ENCODE peak calls at places on chromosomes 2 and 18, in five cellular contexts. G, H, D, Y and F are unnamed samples.

GRCh38 chr2:221492606-221493005 is 79.5 kb downstream of the EPHA4 start:
- DNase-seq in G (no peak), H (no peak), D (no peak), Y (no peak), F (no peak)

GRCh38 chr2:217551229-217551909 is 451.4 kb downstream of the TNS1 start:
- DNase-seq in G (no peak), H (no peak), D (no peak), Y (no peak), F (no peak)

GRCh38 chr2:51409920-51410319 is 378.0 kb upstream of the NRXN1 start:
- DNase-seq in G (no peak), H (no peak), D (no peak), Y (no peak), F (no peak)

GRCh38 chr18:32343634-32344033 is 127.0 kb downstream of the GAREM1 start:
- DNase-seq in G (no peak), H (no peak), D (no peak), Y (no peak), F (no peak)

GRCh38 chr2:188569441-188569840 is 277.8 kb downstream of the GULP1 start:
- DNase-seq in G (no peak), H (no peak), D (no peak), Y (no peak), F (no peak)

GRCh38 chr2:183993052-183993451 is 605.3 kb upstream of the ZNF804A start:
- DNase-seq in G (no peak), H (no peak), D (no peak), Y (peak; percentile 38), F (no peak)

GRCh38 chr2:240557808-240558207 is at the start of gene ANKMY1:
- DNase-seq in G (no peak), H (peak; percentile 86), D (peak; percentile 87), Y (peak; percentile 83), F (peak; percentile 92)

GRCh38 chr18:60987963-60988362 is 345.3 kb upstream of the CDH20 start:
- DNase-seq in G (no peak), H (no peak), D (no peak), Y (no peak), F (no peak)

GRCh38 chr2:127678531-127678930 is 3.2 kb upstream of the LIMS2 start:
- DNase-seq in G (no peak), H (no peak), D (peak; percentile 61), Y (no peak), F (no peak)

GRCh38 chr18:63157293-63158011 is 162.1 kb downstream of the BCL2 start:
- DNase-seq in G (no peak), H (no peak), D (no peak), Y (no peak), F (no peak)

GRCh38 chr18:10518595-10519273 is 7.1 kb upstream of the NAPG start:
- DNase-seq in G (no peak), H (no peak), D (no peak), Y (peak; percentile 33), F (no peak)

GRCh38 chr2:76599732-76600368 is 889.1 kb upstream of the GCFC2 start:
- DNase-seq in G (no peak), H (no peak), D (no peak), Y (peak; percentile 36), F (peak; percentile 37)

GRCh38 chr2:121809607-121810006 is 54.2 kb downstream of the TSN start:
- DNase-seq in G (no peak), H (no peak), D (no peak), Y (no peak), F (no peak)

GRCh38 chr18:76920974-76921373 is 98.6 kb downstream of the ZNF236 start:
- DNase-seq in G (no peak), H (no peak), D (no peak), Y (no peak), F (no peak)

DNA sequence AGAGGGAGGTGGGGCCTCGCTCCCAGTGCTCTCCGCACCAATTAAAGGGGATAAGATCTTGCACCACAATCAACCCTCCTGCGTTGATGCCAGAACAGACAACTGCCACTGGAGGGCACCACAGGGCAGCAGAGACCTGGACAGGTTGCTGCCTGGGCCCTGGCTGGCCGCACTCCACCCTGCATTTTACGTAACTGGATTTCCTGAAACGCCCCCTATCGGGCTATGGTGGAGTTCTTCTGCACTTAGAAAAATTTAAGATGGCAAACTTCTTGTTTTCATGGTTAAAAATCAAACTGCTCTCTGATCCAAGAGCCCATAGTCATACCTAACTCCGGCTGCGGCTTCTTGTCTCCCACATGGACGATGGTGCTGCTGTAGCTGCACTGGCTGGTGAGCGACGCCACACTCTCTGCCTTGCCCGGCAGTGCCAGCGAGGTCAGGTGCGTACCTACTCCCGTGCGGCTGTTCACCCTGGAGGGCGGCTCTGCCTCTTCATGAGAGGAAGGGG is 16.8 kb upstream of the HES6 start:
- DNase-seq in G (no peak), H (peak; percentile 88), D (peak; percentile 78), Y (peak; percentile 92), F (peak; percentile 89)
- H3K36me3 ChIP-seq in G (peaks cover 71% of the 10 kb centered on the region), H (peaks cover 14% of the 10 kb centered on the region), D (no peaks in the 10 kb centered on the region), Y (peaks cover 3% of the 10 kb centered on the region), F (peaks cover 90% of the 10 kb centered on the region)

GRCh38 chr2:165147201-165148045 is 56.4 kb downstream of the SCN3A start:
- DNase-seq in G (no peak), H (no peak), D (no peak), Y (no peak), F (no peak)

GRCh38 chr2:165144315-165144714 is 59.5 kb downstream of the SCN3A start:
- DNase-seq in G (no peak), H (no peak), D (no peak), Y (no peak), F (no peak)

DNA sequence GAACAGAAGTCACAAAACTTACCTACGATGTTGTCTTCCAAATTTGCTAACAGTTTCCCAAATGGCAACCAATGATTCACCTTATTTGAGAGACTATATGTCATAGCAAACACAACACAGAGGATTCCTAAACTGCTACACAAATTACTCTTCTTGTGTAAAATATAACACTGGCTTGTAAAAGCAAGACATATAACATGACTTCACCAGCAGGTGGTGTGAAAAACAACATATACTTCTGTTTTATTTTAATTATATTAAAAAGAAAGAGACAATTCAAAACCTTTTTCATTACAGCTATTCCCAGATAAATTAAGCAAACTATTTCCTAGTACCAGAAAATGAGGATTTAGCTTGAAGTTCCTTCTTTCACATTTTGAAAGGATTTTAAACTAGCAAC is 62.2 kb downstream of the SCN3A start:
- DNase-seq in G (no peak), H (no peak), D (no peak), Y (no peak), F (no peak)
- TF ChIP-seq CTCF in G (peak; percentile 24), H (no peak), D (no peak), Y (no peak), F (no peak)

GRCh38 chr2:61485281-61485680 is 14.4 kb upstream of the USP34 start:
- DNase-seq in G (no peak), H (no peak), D (no peak), Y (no peak), F (peak; percentile 41)
- H3K36me3 ChIP-seq in G (peaks cover 33% of the 10 kb centered on the region), H (peaks cover 12% of the 10 kb centered on the region), D (no peaks in the 10 kb centered on the region), Y (peaks cover 9% of the 10 kb centered on the region), F (peaks cover 99% of the 10 kb centered on the region)

GRCh38 chr2:195251221-195251620 is 405.8 kb upstream of the SLC39A10 start:
- DNase-seq in G (no peak), H (no peak), D (no peak), Y (no peak), F (no peak)

GRCh38 chr2:195257979-195258378 is 399.0 kb upstream of the SLC39A10 start:
- DNase-seq in G (no peak), H (no peak), D (no peak), Y (no peak), F (no peak)

GRCh38 chr2:195252018-195252417 is 405.0 kb upstream of the SLC39A10 start:
- DNase-seq in G (no peak), H (no peak), D (no peak), Y (no peak), F (no peak)
- TF ChIP-seq CTCF in G (no peak), H (no peak), D (no peak), Y (no peak), F (no peak)

GRCh38 chr2:10584242-10584753 is 105.5 kb downstream of the NOL10 start:
- DNase-seq in G (no peak), H (no peak), D (no peak), Y (no peak), F (no peak)
- H3K36me3 ChIP-seq in G (peaks cover 21% of the 10 kb centered on the region), H (no peaks in the 10 kb centered on the region), D (no peaks in the 10 kb centered on the region), Y (no peaks in the 10 kb centered on the region), F (peaks cover 56% of the 10 kb centered on the region)